ENCODE peak calls at places on chromosome 1, in ten cellular contexts. G is coronary artery, K is heart right ventricle, U is IMR-90, D is astrocyte of the spinal cord, Z is PC-9, S is AG09319, Y is stomach, V is suprapubic skin, J is Calu3. E is an unnamed sample.

GRCh38 chr1:192609110-192610079 is 26.6 kb upstream of the RGS13 start:
- DNase-seq in G (peak), K (peak), U (no peak), D (no peak), Z (no peak), S (no peak), Y (peak), V (peak), J (no peak), E (no peak)

GRCh38 chr1:46512792-46513190 is 23.2 kb downstream of the DMBX1 start:
- DNase-seq in G (no peak), K (no peak), U (no peak), D (no peak), Z (no peak), S (no peak), Y (no peak), V (no peak), J (no peak), E (no peak)

GRCh38 chr1:217134857-217135568 is 411.8 kb upstream of the ESRRG start:
- DNase-seq in G (no peak), K (no peak), U (peak), D (peak), Z (no peak), S (no peak), Y (no peak), V (no peak), J (peak), E (no peak)

GRCh38 chr1:21866629-21867009 is 54.6 kb downstream of the LDLRAD2 start:
- DNase-seq in G (no peak), K (no peak), U (no peak), D (no peak), Z (peak), S (no peak), Y (no peak), V (no peak), J (no peak), E (peak)

GRCh38 chr1:39988618-39989343 is 33.8 kb downstream of the MFSD2A start:
- DNase-seq in G (no peak), K (no peak), U (peak), D (no peak), Z (peak), S (no peak), Y (peak), V (no peak), J (peak), E (peak)

GRCh38 chr1:221998186-221998612 is 256.3 kb upstream of the DUSP10 start:
- DNase-seq in G (no peak), K (no peak), U (peak), D (peak), Z (no peak), S (no peak), Y (no peak), V (no peak), J (no peak), E (no peak)

GRCh38 chr1:109532365-109533136 is 7.1 kb upstream of the GPR61 start:
- DNase-seq in G (peak), K (peak), U (peak), D (peak), Z (peak), S (peak), Y (peak), V (peak), J (peak), E (no peak)

GRCh38 chr1:44544960-44545359 is 129.3 kb downstream of the TMEM53 start:
- DNase-seq in G (no peak), K (no peak), U (no peak), D (no peak), Z (no peak), S (no peak), Y (no peak), V (no peak), J (no peak), E (no peak)

GRCh38 chr1:225911207-225912130 is 12.6 kb downstream of the PYCR2 start:
- DNase-seq in G (no peak), K (peak), U (peak), D (peak), Z (no peak), S (no peak), Y (peak), V (no peak), J (peak), E (no peak)

GRCh38 chr1:221778535-221779142 is 36.8 kb upstream of the DUSP10 start:
- DNase-seq in G (no peak), K (no peak), U (no peak), D (no peak), Z (no peak), S (no peak), Y (no peak), V (no peak), J (no peak), E (no peak)

GRCh38 chr1:97038410-97038809 is 316.8 kb downstream of the PTBP2 start:
- DNase-seq in G (no peak), K (no peak), U (peak), D (peak), Z (no peak), S (no peak), Y (no peak), V (no peak), J (no peak), E (no peak)

GRCh38 chr1:183097438-183098051 is 74.3 kb downstream of the LAMC1 start:
- DNase-seq in G (no peak), K (no peak), U (peak), D (peak), Z (no peak), S (peak), Y (no peak), V (no peak), J (no peak), E (no peak)

GRCh38 chr1:146001734-146002133 is 5.4 kb upstream of the TXNIP start:
- DNase-seq in G (no peak), K (no peak), U (no peak), D (no peak), Z (no peak), S (no peak), Y (no peak), V (peak), J (no peak), E (no peak)

GRCh38 chr1:41037116-41037903 is 15.8 kb upstream of the SLFNL1 start:
- DNase-seq in G (no peak), K (no peak), U (no peak), D (no peak), Z (no peak), S (no peak), Y (no peak), V (no peak), J (no peak), E (no peak)

GRCh38 chr1:27010226-27010994 is 2.2 kb downstream of the TENT5B start:
- DNase-seq in G (no peak), K (no peak), U (no peak), D (no peak), Z (no peak), S (no peak), Y (no peak), V (no peak), J (no peak), E (no peak)

GRCh38 chr1:2466834-2467554 is 9.1 kb upstream of the PLCH2 start:
- DNase-seq in G (no peak), K (no peak), U (no peak), D (no peak), Z (no peak), S (no peak), Y (no peak), V (no peak), J (peak), E (no peak)

GRCh38 chr1:243731301-243731891 is 118.6 kb downstream of the AKT3 start:
- DNase-seq in G (no peak), K (peak), U (peak), D (peak), Z (no peak), S (no peak), Y (peak), V (no peak), J (peak), E (no peak)

GRCh38 chr1:200410566-200410878 is 686 bp upstream of the ZNF281 start:
- DNase-seq in G (no peak), K (no peak), U (no peak), D (peak), Z (peak), S (no peak), Y (no peak), V (no peak), J (peak), E (peak)

GRCh38 chr1:17207966-17208418 is 3.1 kb downstream of the PADI1 start:
- DNase-seq in G (no peak), K (no peak), U (peak), D (peak), Z (peak), S (peak), Y (no peak), V (no peak), J (peak), E (no peak)

GRCh38 chr1:167482184-167482583 is 36.1 kb downstream of the CD247 start:
- DNase-seq in G (no peak), K (no peak), U (no peak), D (no peak), Z (no peak), S (no peak), Y (no peak), V (no peak), J (no peak), E (no peak)

GRCh38 chr1:227886503-227886961 is 61.2 kb downstream of the WNT9A start:
- DNase-seq in G (no peak), K (peak), U (no peak), D (no peak), Z (no peak), S (no peak), Y (peak), V (peak), J (no peak), E (no peak)

GRCh38 chr1:186535388-186536133 is 74.6 kb upstream of the PDC start:
- DNase-seq in G (no peak), K (no peak), U (peak), D (peak), Z (no peak), S (peak), Y (no peak), V (no peak), J (no peak), E (peak)

GRCh38 chr1:1906185-1907097 is 8.6 kb upstream of the CALML6 start:
- DNase-seq in G (peak), K (peak), U (peak), D (peak), Z (peak), S (peak), Y (peak), V (peak), J (peak), E (no peak)

GRCh38 chr1:17587693-17588047 is 48.2 kb downstream of the ARHGEF10L start:
- DNase-seq in G (no peak), K (peak), U (peak), D (peak), Z (no peak), S (no peak), Y (no peak), V (no peak), J (no peak), E (no peak)

DNA sequence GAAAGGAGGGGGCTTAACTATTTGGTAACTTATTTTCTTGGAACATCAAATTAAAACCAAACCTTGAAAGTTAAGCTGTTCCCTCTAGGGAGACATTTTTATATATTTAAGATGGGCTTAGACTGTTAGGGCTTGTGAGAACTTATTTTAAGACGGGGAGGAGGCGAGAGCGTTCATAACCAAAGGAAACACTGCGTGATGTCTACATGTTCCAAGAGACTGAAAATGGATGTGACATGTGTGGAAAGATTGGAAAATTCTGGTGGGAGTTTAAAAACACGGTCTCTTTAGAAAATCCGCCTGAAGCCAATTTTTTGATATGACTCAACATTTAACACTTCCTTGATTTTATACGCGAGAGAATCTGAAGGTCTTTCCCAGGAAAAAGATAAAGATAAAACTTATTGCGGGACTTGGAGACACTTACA is 677 bp downstream of the PNRC2 start:
- DNase-seq in G (no peak), K (no peak), U (peak), D (peak), Z (no peak), S (no peak), Y (no peak), V (no peak), J (no peak), E (no peak)
- TF ChIP-seq CTCF in G (no peak), K (no peak), U (no peak), D (no peak), Z (no peak), S (no peak), Y (no peak), V (no peak), J (no peak), E (no peak)

GRCh38 chr1:13748610-13749505 is 48.9 kb downstream of the PRDM2 start:
- DNase-seq in G (peak), K (peak), U (peak), D (peak), Z (peak), S (peak), Y (peak), V (peak), J (peak), E (peak)
- TF ChIP-seq CTCF in G (no peak), K (peak), U (peak), D (no peak), Z (no peak), S (peak), Y (no peak), V (no peak), J (no peak), E (peak)

GRCh38 chr1:239792157-239792556 is 299.5 kb upstream of the FMN2 start:
- DNase-seq in G (no peak), K (no peak), U (no peak), D (no peak), Z (no peak), S (no peak), Y (no peak), V (no peak), J (no peak), E (no peak)
- TF ChIP-seq CTCF in G (no peak), K (no peak), U (no peak), D (no peak), Z (no peak), S (no peak), Y (no peak), V (no peak), J (no peak), E (no peak)

GRCh38 chr1:203038217-203038741 is 12.0 kb downstream of the PPFIA4 start:
- DNase-seq in G (peak), K (peak), U (peak), D (peak), Z (no peak), S (peak), Y (no peak), V (peak), J (no peak), E (no peak)
- TF ChIP-seq CTCF in G (no peak), K (peak), U (peak), D (no peak), Z (no peak), S (peak), Y (no peak), V (no peak), J (no peak), E (peak)

GRCh38 chr1:240004086-240004749 is 87.5 kb upstream of the FMN2 start:
- DNase-seq in G (no peak), K (no peak), U (peak), D (no peak), Z (no peak), S (no peak), Y (no peak), V (no peak), J (peak), E (no peak)
- TF ChIP-seq CTCF in G (peak), K (peak), U (peak), D (peak), Z (peak), S (peak), Y (no peak), V (peak), J (peak), E (peak)

GRCh38 chr1:11352058-11352715 is 79.2 kb downstream of the UBIAD1 start:
- DNase-seq in G (no peak), K (no peak), U (no peak), D (no peak), Z (peak), S (no peak), Y (no peak), V (no peak), J (no peak), E (no peak)
- TF ChIP-seq CTCF in G (no peak), K (no peak), U (no peak), D (no peak), Z (no peak), S (no peak), Y (no peak), V (no peak), J (no peak), E (no peak)

DNA sequence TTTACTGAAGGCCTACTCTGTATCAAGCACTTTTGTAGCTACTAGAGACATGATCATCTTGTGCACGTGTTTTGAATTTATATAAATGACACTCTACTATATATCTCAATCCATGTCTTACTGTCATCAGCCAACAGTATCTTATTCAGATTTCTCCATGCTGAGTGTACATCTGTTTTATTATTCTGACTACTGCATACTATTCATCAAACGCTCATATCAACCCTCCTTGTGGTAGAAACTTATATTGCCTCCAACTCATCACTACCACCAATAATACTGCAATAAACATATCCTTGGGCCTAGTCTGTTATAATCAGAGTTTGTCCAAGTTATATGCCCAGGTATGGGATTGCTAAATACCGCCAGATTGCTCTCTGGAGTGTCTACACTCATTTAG is 81.6 kb upstream of the IRF2BP2 start:
- DNase-seq in G (no peak), K (no peak), U (peak), D (peak), Z (no peak), S (no peak), Y (no peak), V (no peak), J (no peak), E (no peak)
- TF ChIP-seq CTCF in G (no peak), K (no peak), U (peak), D (peak), Z (peak), S (peak), Y (no peak), V (no peak), J (no peak), E (no peak)

DNA sequence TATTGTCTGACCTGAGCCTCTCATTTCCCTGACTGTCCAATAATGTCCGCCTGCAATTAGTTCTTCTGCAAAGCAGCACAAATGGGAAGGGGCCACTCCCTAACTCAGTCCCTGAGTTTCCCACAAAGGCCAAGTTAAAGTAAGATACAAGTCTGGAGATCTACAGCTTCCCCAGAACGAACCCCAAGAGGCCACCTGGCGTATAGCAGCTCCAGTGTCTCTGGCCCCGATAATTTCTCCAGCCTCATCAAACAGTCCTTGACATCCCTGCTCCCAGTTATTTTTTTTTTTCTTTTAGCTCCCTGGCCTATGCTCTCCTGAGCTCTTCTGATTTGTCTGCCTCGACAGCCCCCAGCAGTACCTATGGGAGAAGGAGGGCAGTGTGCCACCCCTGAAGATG is 8.1 kb upstream of the ACKR1 start:
- DNase-seq in G (no peak), K (no peak), U (no peak), D (no peak), Z (no peak), S (no peak), Y (no peak), V (no peak), J (no peak), E (no peak)
- TF ChIP-seq CTCF in G (no peak), K (no peak), U (no peak), D (peak), Z (no peak), S (no peak), Y (no peak), V (no peak), J (peak), E (peak)

DNA sequence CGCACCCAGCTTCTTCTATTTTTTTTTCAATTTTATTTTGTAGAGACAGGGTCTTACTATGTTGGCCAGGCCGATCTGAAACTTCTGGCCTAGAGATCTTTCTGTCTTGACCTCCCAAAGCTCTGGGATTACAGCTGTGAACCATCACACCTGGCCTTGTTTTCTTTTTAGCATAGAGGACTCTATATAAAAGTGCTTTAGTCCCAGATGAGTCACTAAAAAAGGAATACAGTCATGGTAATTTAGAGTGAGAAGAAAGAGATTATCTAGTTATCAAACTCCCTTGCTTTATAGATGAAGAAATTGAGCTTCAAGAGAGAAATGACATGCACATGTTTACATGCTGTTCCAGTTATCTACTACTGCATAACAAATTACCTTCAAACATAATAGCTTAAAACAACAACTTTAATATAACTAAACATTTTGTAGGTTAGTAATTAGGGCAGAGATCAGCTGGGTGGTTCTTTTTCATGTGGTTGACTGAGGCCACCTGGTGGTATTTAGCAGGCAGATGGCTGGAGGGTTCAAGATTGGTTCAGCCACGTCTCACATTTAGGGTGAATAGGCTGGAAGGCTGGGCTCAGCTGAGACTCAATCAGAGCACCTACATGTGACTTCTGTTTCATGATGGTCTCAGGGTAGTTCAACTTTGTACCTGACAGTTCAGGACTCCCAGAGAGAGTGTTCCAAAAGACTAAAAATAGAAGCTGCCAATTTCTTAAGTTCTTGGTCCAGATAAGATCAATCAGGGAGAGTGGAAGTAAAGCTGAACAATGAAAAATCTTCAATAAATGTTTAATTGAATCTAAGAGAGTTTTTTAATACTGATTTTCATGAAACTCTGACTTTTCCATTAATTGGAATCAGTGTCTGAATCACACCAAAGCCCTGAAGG is 16.9 kb upstream of the MTF2 start:
- DNase-seq in G (no peak), K (no peak), U (peak), D (peak), Z (peak), S (no peak), Y (peak), V (no peak), J (peak), E (no peak)
- TF ChIP-seq CTCF in G (no peak), K (peak), U (peak), D (peak), Z (peak), S (peak), Y (no peak), V (no peak), J (peak), E (peak)

DNA sequence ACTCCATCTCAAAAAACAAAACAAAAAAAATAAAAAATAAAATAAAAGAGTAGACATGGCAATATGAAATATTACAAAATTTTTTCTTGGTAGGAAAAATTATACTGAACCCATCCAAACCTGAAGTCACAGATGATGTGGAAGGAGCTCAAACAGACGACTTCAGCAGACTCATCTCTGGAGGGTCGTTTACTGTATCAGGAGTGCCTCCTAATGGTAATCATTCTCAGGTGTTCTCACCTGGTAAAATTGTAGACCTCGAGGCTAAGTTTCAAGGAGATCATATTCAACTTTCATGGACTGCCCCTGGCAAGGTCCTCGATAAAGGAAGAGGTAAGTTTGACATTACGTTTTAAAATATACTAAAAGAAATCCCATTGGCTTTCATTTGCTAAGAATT is 54.3 kb upstream of the SH3GLB1 start:
- DNase-seq in G (no peak), K (no peak), U (no peak), D (no peak), Z (no peak), S (no peak), Y (no peak), V (no peak), J (no peak), E (no peak)
- TF ChIP-seq CTCF in G (no peak), K (no peak), U (no peak), D (no peak), Z (no peak), S (no peak), Y (no peak), V (no peak), J (no peak), E (peak)

E was measured in LNCaP clone FGC.